ENCODE peak calls at places on chromosomes 11 and 22, in ten cellular contexts. One of them, this sample, is unnamed.

GRCh38 chr11:69638941-69639681 is 1.8 kb upstream of the CCND1 start:
- DNase-seq in bronchial epithelial cell: peak; percentile 83
- DNase-seq in fibroblast of mammary gland: peak; percentile 96
- DNase-seq in AG10803: peak; percentile 97
- DNase-seq in epithelial cell of esophagus: peak; percentile 98
- DNase-seq in HL-60: peak; percentile 84
- DNase-seq in Panc1: peak; percentile 82
- DNase-seq in upper lobe of right lung: peak; percentile 96
- DNase-seq in fibroblast of pulmonary artery: peak; percentile 97
- DNase-seq in BE2C: peak; percentile 98
- DNase-seq in this sample: peak; percentile 76

GRCh38 chr11:64894812-64895452 is 16.5 kb upstream of the EHD1 start:
- DNase-seq in bronchial epithelial cell: no peak
- DNase-seq in fibroblast of mammary gland: no peak
- DNase-seq in AG10803: no peak
- DNase-seq in epithelial cell of esophagus: no peak
- DNase-seq in HL-60: no peak
- DNase-seq in Panc1: no peak
- DNase-seq in upper lobe of right lung: no peak
- DNase-seq in fibroblast of pulmonary artery: no peak
- DNase-seq in BE2C: no peak
- DNase-seq in this sample: no peak

GRCh38 chr11:27705873-27706820 is 5.9 kb upstream of the BDNF start:
- DNase-seq in bronchial epithelial cell: peak; percentile 23
- DNase-seq in fibroblast of mammary gland: peak; percentile 25
- DNase-seq in AG10803: peak; percentile 68
- DNase-seq in epithelial cell of esophagus: peak; percentile 43
- DNase-seq in HL-60: no peak
- DNase-seq in Panc1: no peak
- DNase-seq in upper lobe of right lung: no peak
- DNase-seq in fibroblast of pulmonary artery: peak; percentile 52
- DNase-seq in BE2C: no peak
- DNase-seq in this sample: no peak

GRCh38 chr11:120385110-120385509 is 48.9 kb downstream of the ARHGEF12 start:
- DNase-seq in bronchial epithelial cell: no peak
- DNase-seq in fibroblast of mammary gland: no peak
- DNase-seq in AG10803: no peak
- DNase-seq in epithelial cell of esophagus: no peak
- DNase-seq in HL-60: no peak
- DNase-seq in Panc1: no peak
- DNase-seq in upper lobe of right lung: no peak
- DNase-seq in fibroblast of pulmonary artery: no peak
- DNase-seq in BE2C: peak; percentile 20
- DNase-seq in this sample: no peak

GRCh38 chr11:34680206-34680605 is 59.3 kb downstream of the EHF start:
- DNase-seq in bronchial epithelial cell: peak; percentile 89
- DNase-seq in fibroblast of mammary gland: peak; percentile 50
- DNase-seq in AG10803: no peak
- DNase-seq in epithelial cell of esophagus: peak; percentile 79
- DNase-seq in HL-60: no peak
- DNase-seq in Panc1: no peak
- DNase-seq in upper lobe of right lung: no peak
- DNase-seq in fibroblast of pulmonary artery: no peak
- DNase-seq in BE2C: no peak
- DNase-seq in this sample: no peak

GRCh38 chr22:35409783-35410662 is 10.1 kb downstream of the MCM5 start:
- DNase-seq in bronchial epithelial cell: no peak
- DNase-seq in fibroblast of mammary gland: no peak
- DNase-seq in AG10803: no peak
- DNase-seq in epithelial cell of esophagus: no peak
- DNase-seq in HL-60: peak; percentile 84
- DNase-seq in Panc1: no peak
- DNase-seq in upper lobe of right lung: peak; percentile 81
- DNase-seq in fibroblast of pulmonary artery: peak; percentile 31
- DNase-seq in BE2C: no peak
- DNase-seq in this sample: no peak

GRCh38 chr22:45692549-45692948 is 20.9 kb downstream of the ATXN10 start:
- DNase-seq in bronchial epithelial cell: no peak
- DNase-seq in fibroblast of mammary gland: no peak
- DNase-seq in AG10803: peak; percentile 59
- DNase-seq in epithelial cell of esophagus: no peak
- DNase-seq in HL-60: no peak
- DNase-seq in Panc1: no peak
- DNase-seq in upper lobe of right lung: no peak
- DNase-seq in fibroblast of pulmonary artery: peak; percentile 61
- DNase-seq in BE2C: no peak
- DNase-seq in this sample: no peak

GRCh38 chr22:43273902-43274484 is 69.2 kb downstream of the SCUBE1 start:
- DNase-seq in bronchial epithelial cell: peak; percentile 42
- DNase-seq in fibroblast of mammary gland: peak; percentile 63
- DNase-seq in AG10803: peak; percentile 58
- DNase-seq in epithelial cell of esophagus: peak; percentile 69
- DNase-seq in HL-60: peak; percentile 71
- DNase-seq in Panc1: no peak
- DNase-seq in upper lobe of right lung: no peak
- DNase-seq in fibroblast of pulmonary artery: peak; percentile 71
- DNase-seq in BE2C: peak; percentile 64
- DNase-seq in this sample: no peak

GRCh38 chr11:3894128-3894731 is 38.8 kb downstream of the STIM1 start:
- DNase-seq in bronchial epithelial cell: no peak
- DNase-seq in fibroblast of mammary gland: peak; percentile 63
- DNase-seq in AG10803: peak; percentile 51
- DNase-seq in epithelial cell of esophagus: no peak
- DNase-seq in HL-60: peak; percentile 99
- DNase-seq in Panc1: no peak
- DNase-seq in upper lobe of right lung: no peak
- DNase-seq in fibroblast of pulmonary artery: peak; percentile 18
- DNase-seq in BE2C: no peak
- DNase-seq in this sample: no peak

GRCh38 chr11:93570759-93571413 is 27.7 kb upstream of the SMCO4 start:
- DNase-seq in bronchial epithelial cell: peak; percentile 59
- DNase-seq in fibroblast of mammary gland: peak; percentile 75
- DNase-seq in AG10803: peak; percentile 67
- DNase-seq in epithelial cell of esophagus: peak; percentile 71
- DNase-seq in HL-60: no peak
- DNase-seq in Panc1: no peak
- DNase-seq in upper lobe of right lung: no peak
- DNase-seq in fibroblast of pulmonary artery: peak; percentile 43
- DNase-seq in BE2C: no peak
- DNase-seq in this sample: peak; percentile 47

DNA sequence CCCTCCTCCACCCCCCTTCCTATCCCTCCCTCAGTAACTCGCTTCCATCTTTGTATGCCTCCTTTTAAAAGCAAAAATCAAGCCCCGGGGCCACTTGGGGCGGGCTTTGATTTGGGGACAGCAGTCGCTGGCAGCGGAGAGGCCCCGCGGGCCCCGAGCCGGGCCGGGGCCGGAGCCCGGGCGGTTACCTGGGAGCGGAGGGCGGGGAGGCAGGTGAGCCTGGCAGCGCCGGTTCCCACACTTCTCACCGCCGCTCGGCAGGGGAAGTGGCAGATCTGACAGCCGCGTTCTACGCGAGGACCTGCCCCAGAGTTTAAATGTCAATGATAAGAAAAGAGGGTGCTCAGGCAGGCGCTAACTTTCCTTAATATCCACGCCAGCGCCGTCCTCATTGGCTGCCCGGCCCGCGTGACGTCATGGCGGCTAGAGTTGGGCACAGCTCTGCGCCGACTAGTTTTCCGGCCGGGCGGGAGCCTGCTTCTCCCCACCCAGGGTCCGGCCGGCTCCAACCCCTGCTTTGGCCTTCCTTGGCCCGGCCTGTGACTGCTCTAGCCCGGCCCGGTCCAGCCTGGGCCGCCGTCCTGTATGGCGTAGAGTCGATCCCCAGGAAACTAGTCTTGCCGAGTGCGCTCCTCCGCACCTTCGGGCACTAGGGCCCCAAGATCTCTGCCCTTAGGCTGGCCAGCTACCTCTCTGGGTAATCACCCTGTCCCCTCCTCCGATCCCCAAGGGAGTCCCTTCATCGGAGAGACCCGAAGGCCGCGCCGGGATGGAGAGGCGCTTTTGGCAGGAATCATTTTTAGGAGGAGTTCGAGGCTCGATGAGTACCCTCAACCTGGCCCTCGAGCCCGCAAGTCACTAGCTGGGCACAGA is 6.7 kb upstream of the PAX6 start:
- DNase-seq in bronchial epithelial cell: no peak
- DNase-seq in fibroblast of mammary gland: no peak
- DNase-seq in AG10803: no peak
- DNase-seq in epithelial cell of esophagus: no peak
- DNase-seq in HL-60: no peak
- DNase-seq in Panc1: no peak
- DNase-seq in upper lobe of right lung: no peak
- DNase-seq in fibroblast of pulmonary artery: no peak
- DNase-seq in BE2C: no peak
- DNase-seq in this sample: no peak
- H3K4me3 ChIP-seq in bronchial epithelial cell: peak overlapping the region; percentile 14
- H3K4me3 ChIP-seq in fibroblast of mammary gland: no peak overlapping the region
- H3K4me3 ChIP-seq in AG10803: peak overlapping the region; percentile 39
- H3K4me3 ChIP-seq in epithelial cell of esophagus: no peak overlapping the region
- H3K4me3 ChIP-seq in HL-60: no peak overlapping the region
- H3K4me3 ChIP-seq in Panc1: no peak overlapping the region
- H3K4me3 ChIP-seq in upper lobe of right lung: no peak overlapping the region
- H3K4me3 ChIP-seq in fibroblast of pulmonary artery: no peak overlapping the region
- H3K4me3 ChIP-seq in BE2C: no peak overlapping the region
- H3K4me3 ChIP-seq in this sample: peak overlapping the region; percentile 43

GRCh38 chr11:118522571-118523072 is 4.7 kb upstream of the TTC36 start:
- DNase-seq in bronchial epithelial cell: peak; percentile 45
- DNase-seq in fibroblast of mammary gland: peak; percentile 36
- DNase-seq in AG10803: peak; percentile 29
- DNase-seq in epithelial cell of esophagus: peak; percentile 57
- DNase-seq in HL-60: peak; percentile 25
- DNase-seq in Panc1: no peak
- DNase-seq in upper lobe of right lung: no peak
- DNase-seq in fibroblast of pulmonary artery: peak; percentile 57
- DNase-seq in BE2C: peak; percentile 46
- DNase-seq in this sample: no peak
- TF ChIP-seq CTCF in bronchial epithelial cell: peak; percentile 41
- TF ChIP-seq CTCF in fibroblast of mammary gland: peak; percentile 53
- TF ChIP-seq CTCF in AG10803: peak; percentile 48
- TF ChIP-seq CTCF in epithelial cell of esophagus: peak; percentile 61
- TF ChIP-seq CTCF in HL-60: no peak
- TF ChIP-seq CTCF in Panc1: peak; percentile 81
- TF ChIP-seq CTCF in upper lobe of right lung: peak; percentile 34
- TF ChIP-seq CTCF in fibroblast of pulmonary artery: peak; percentile 64
- TF ChIP-seq CTCF in BE2C: peak; percentile 69
- TF ChIP-seq CTCF in this sample: peak; percentile 63

DNA sequence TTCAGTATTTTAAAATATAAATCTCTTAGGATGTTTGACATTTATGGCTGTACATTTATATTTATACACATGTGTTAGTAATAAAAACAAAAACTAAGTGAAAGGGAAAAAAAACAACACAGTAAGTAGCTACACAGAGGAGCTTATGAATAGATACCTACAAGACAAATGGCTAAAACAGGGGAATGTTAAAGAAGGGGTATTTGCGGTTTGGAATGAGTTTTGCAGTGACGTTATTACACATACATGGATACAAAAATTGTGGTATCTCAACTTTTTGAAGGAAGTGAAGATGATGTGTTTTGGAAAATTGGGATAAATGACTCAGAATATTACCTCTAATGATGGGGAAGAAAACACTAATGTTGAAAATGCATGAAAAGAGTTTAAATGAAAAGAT is 97.2 kb upstream of the DRD2 start:
- DNase-seq in bronchial epithelial cell: no peak
- DNase-seq in fibroblast of mammary gland: peak; percentile 7
- DNase-seq in AG10803: peak; percentile 62
- DNase-seq in epithelial cell of esophagus: no peak
- DNase-seq in HL-60: no peak
- DNase-seq in Panc1: no peak
- DNase-seq in upper lobe of right lung: no peak
- DNase-seq in fibroblast of pulmonary artery: no peak
- DNase-seq in BE2C: no peak
- DNase-seq in this sample: no peak
- H3K4me3 ChIP-seq in bronchial epithelial cell: no peak overlapping the region
- H3K4me3 ChIP-seq in fibroblast of mammary gland: no peak overlapping the region
- H3K4me3 ChIP-seq in AG10803: no peak overlapping the region
- H3K4me3 ChIP-seq in epithelial cell of esophagus: no peak overlapping the region
- H3K4me3 ChIP-seq in HL-60: no peak overlapping the region
- H3K4me3 ChIP-seq in Panc1: no peak overlapping the region
- H3K4me3 ChIP-seq in upper lobe of right lung: no peak overlapping the region
- H3K4me3 ChIP-seq in fibroblast of pulmonary artery: no peak overlapping the region
- H3K4me3 ChIP-seq in BE2C: no peak overlapping the region
- H3K4me3 ChIP-seq in this sample: no peak overlapping the region

DNA sequence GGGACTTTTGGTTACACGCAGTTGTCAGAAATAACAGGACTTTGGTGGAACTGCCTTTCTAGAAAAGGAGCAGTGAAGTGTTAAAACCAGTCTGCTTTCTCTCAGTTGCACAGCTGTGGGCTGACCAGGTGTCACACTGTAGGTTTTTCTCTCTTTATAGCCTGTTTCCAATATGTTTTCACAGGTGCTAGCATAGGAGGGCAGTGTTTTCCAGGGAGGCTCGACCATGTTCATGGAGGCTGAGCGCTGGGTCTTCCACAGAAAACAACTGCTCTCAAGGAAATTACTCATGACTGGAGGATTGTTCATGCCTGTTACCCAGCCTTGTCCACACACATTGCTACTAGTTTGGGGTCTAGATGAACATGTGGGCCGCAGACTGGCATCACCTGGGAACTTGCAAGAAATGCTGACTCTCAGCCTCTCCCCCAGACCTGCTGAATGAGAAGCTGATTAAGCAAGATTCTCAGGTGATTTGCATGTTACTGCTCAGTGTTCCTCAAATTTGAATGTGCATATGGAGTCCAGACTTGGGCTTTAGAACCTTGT is 157.7 kb downstream of the MAML2 start:
- DNase-seq in bronchial epithelial cell: no peak
- DNase-seq in fibroblast of mammary gland: no peak
- DNase-seq in AG10803: no peak
- DNase-seq in epithelial cell of esophagus: no peak
- DNase-seq in HL-60: no peak
- DNase-seq in Panc1: no peak
- DNase-seq in upper lobe of right lung: no peak
- DNase-seq in fibroblast of pulmonary artery: no peak
- DNase-seq in BE2C: no peak
- DNase-seq in this sample: no peak
- TF ChIP-seq CTCF in bronchial epithelial cell: no peak
- TF ChIP-seq CTCF in fibroblast of mammary gland: no peak
- TF ChIP-seq CTCF in AG10803: no peak
- TF ChIP-seq CTCF in epithelial cell of esophagus: no peak
- TF ChIP-seq CTCF in HL-60: no peak
- TF ChIP-seq CTCF in Panc1: no peak
- TF ChIP-seq CTCF in upper lobe of right lung: no peak
- TF ChIP-seq CTCF in fibroblast of pulmonary artery: no peak
- TF ChIP-seq CTCF in BE2C: no peak
- TF ChIP-seq CTCF in this sample: no peak